ENCODE peak calls at places on chromosomes 6 and 20, in four cellular contexts. Z is T-cell, I is iPS-NIHi11, J is tibial nerve. F is an unnamed sample.

GRCh38 chr6:72952808-72953630 is 272.3 kb downstream of the KHDC1L start:
- DNase-seq in Z (no peak), I (no peak), J (no peak), F (no peak)

GRCh38 chr20:14142171-14142570 is 146.9 kb downstream of the MACROD2 start:
- DNase-seq in Z (no peak), I (peak; percentile 70), J (peak; percentile 14), F (peak; percentile 97)

GRCh38 chr20:330233-331149 is 5.1 kb downstream of the SOX12 start:
- DNase-seq in Z (no peak), I (peak; percentile 71), J (no peak), F (peak; percentile 90)

GRCh38 chr6:154931741-154932424 is 63.2 kb upstream of the TIAM2 start:
- DNase-seq in Z (no peak), I (peak; percentile 41), J (no peak), F (peak; percentile 91)

GRCh38 chr6:52297433-52297832 is 12.9 kb upstream of the MCM3 start:
- DNase-seq in Z (no peak), I (no peak), J (no peak), F (no peak)

GRCh38 chr6:130697661-130698535 is 129.3 kb upstream of the SMLR1 start:
- DNase-seq in Z (peak; percentile 20), I (peak; percentile 58), J (peak; percentile 65), F (peak; percentile 56)

GRCh38 chr20:10538768-10539167 is 103.7 kb downstream of the SLX4IP start:
- DNase-seq in Z (no peak), I (no peak), J (no peak), F (no peak)

GRCh38 chr6:105676837-105677236 is 274.0 kb upstream of the PREP start:
- DNase-seq in Z (no peak), I (no peak), J (no peak), F (no peak)

GRCh38 chr6:11460837-11461661 is 76.5 kb upstream of the TMEM170B start:
- DNase-seq in Z (no peak), I (no peak), J (no peak), F (no peak)

GRCh38 chr6:21455071-21455470 is 138.5 kb upstream of the SOX4 start:
- DNase-seq in Z (no peak), I (no peak), J (no peak), F (no peak)

GRCh38 chr6:41895300-41896233 is at the start of gene USP49:
- DNase-seq in Z (peak; percentile 81), I (peak; percentile 92), J (peak; percentile 86), F (peak; percentile 95)

GRCh38 chr6:134247271-134247833 is 70.6 kb downstream of the SGK1 start:
- DNase-seq in Z (peak; percentile 26), I (no peak), J (no peak), F (no peak)

GRCh38 chr6:119210596-119210995 is 132.1 kb upstream of the FAM184A start:
- DNase-seq in Z (no peak), I (no peak), J (no peak), F (no peak)

GRCh38 chr20:45305262-45305661 is 1.4 kb upstream of the RBPJL start:
- DNase-seq in Z (no peak), I (peak; percentile 44), J (no peak), F (peak; percentile 53)

F was measured in mesendoderm.